ENCODE peak calls at places on chromosomes 6 and 20, in nine cellular contexts. One of them, this sample, is unnamed.

GRCh38 chr6:35377002-35377401 is 34.6 kb downstream of the PPARD start:
- DNase-seq in globus pallidus: no peak
- DNase-seq in NCI-H2081: no peak
- DNase-seq in NCI-H1417 treated with DMSO at 0.1 percent for 48 hours: no peak
- DNase-seq in fibroblast of pulmonary artery: peak; percentile 50
- DNase-seq in mucosa of gallbladder: no peak
- DNase-seq in nucleus accumbens: no peak
- DNase-seq in HuH-7.5: no peak
- DNase-seq in occipital lobe: no peak
- DNase-seq in this sample: no peak

GRCh38 chr6:57243954-57244353 is 21.8 kb upstream of the RAB23 start:
- DNase-seq in nucleus accumbens: no peak
- DNase-seq in NCI-H2081: no peak
- DNase-seq in fibroblast of pulmonary artery: no peak
- DNase-seq in NCI-H1417 treated with DMSO at 0.1 percent for 48 hours: no peak
- DNase-seq in occipital lobe: no peak
- DNase-seq in globus pallidus: no peak
- DNase-seq in HuH-7.5: no peak
- DNase-seq in mucosa of gallbladder: no peak
- DNase-seq in this sample: no peak

GRCh38 chr6:27280540-27281000 is 31.5 kb downstream of the POM121L2 start:
- DNase-seq in globus pallidus: no peak
- DNase-seq in nucleus accumbens: no peak
- DNase-seq in occipital lobe: no peak
- DNase-seq in mucosa of gallbladder: no peak
- DNase-seq in fibroblast of pulmonary artery: no peak
- DNase-seq in HuH-7.5: no peak
- DNase-seq in NCI-H1417 treated with DMSO at 0.1 percent for 48 hours: no peak
- DNase-seq in NCI-H2081: peak; percentile 56
- DNase-seq in this sample: no peak

GRCh38 chr6:12313992-12314589 is 23.9 kb downstream of the EDN1 start:
- DNase-seq in nucleus accumbens: no peak
- DNase-seq in HuH-7.5: no peak
- DNase-seq in fibroblast of pulmonary artery: peak; percentile 69
- DNase-seq in globus pallidus: no peak
- DNase-seq in NCI-H2081: no peak
- DNase-seq in occipital lobe: no peak
- DNase-seq in NCI-H1417 treated with DMSO at 0.1 percent for 48 hours: no peak
- DNase-seq in mucosa of gallbladder: peak; percentile 80
- DNase-seq in this sample: peak; percentile 55

GRCh38 chr20:17059465-17059864 is 167.4 kb upstream of the PCSK2 start:
- DNase-seq in NCI-H1417 treated with DMSO at 0.1 percent for 48 hours: no peak
- DNase-seq in globus pallidus: no peak
- DNase-seq in HuH-7.5: no peak
- DNase-seq in nucleus accumbens: no peak
- DNase-seq in mucosa of gallbladder: no peak
- DNase-seq in NCI-H2081: no peak
- DNase-seq in fibroblast of pulmonary artery: no peak
- DNase-seq in occipital lobe: no peak
- DNase-seq in this sample: no peak

GRCh38 chr6:30570760-30571084 is 520 bp upstream of the ABCF1 start:
- DNase-seq in fibroblast of pulmonary artery: no peak
- DNase-seq in NCI-H2081: no peak
- DNase-seq in NCI-H1417 treated with DMSO at 0.1 percent for 48 hours: no peak
- DNase-seq in HuH-7.5: no peak
- DNase-seq in occipital lobe: no peak
- DNase-seq in mucosa of gallbladder: no peak
- DNase-seq in globus pallidus: no peak
- DNase-seq in nucleus accumbens: no peak
- DNase-seq in this sample: peak; percentile 75

GRCh38 chr6:30922447-30922852 is 8.4 kb downstream of the VARS2 start:
- DNase-seq in NCI-H1417 treated with DMSO at 0.1 percent for 48 hours: no peak
- DNase-seq in occipital lobe: no peak
- DNase-seq in HuH-7.5: no peak
- DNase-seq in nucleus accumbens: no peak
- DNase-seq in globus pallidus: no peak
- DNase-seq in mucosa of gallbladder: no peak
- DNase-seq in fibroblast of pulmonary artery: no peak
- DNase-seq in NCI-H2081: no peak
- DNase-seq in this sample: no peak

GRCh38 chr20:44785768-44786167 is 24.6 kb downstream of the RIMS4 start:
- DNase-seq in fibroblast of pulmonary artery: peak; percentile 7
- DNase-seq in globus pallidus: no peak
- DNase-seq in mucosa of gallbladder: no peak
- DNase-seq in NCI-H2081: peak; percentile 39
- DNase-seq in HuH-7.5: no peak
- DNase-seq in occipital lobe: no peak
- DNase-seq in nucleus accumbens: no peak
- DNase-seq in NCI-H1417 treated with DMSO at 0.1 percent for 48 hours: no peak
- DNase-seq in this sample: no peak

GRCh38 chr20:32685541-32686529 is 12.1 kb upstream of the C20orf203 start:
- DNase-seq in fibroblast of pulmonary artery: peak; percentile 68
- DNase-seq in nucleus accumbens: no peak
- DNase-seq in globus pallidus: no peak
- DNase-seq in HuH-7.5: no peak
- DNase-seq in mucosa of gallbladder: no peak
- DNase-seq in NCI-H1417 treated with DMSO at 0.1 percent for 48 hours: no peak
- DNase-seq in NCI-H2081: no peak
- DNase-seq in occipital lobe: no peak
- DNase-seq in this sample: no peak

GRCh38 chr6:29705389-29706231 is 17.6 kb upstream of the HLA-F start:
- DNase-seq in globus pallidus: peak; percentile 56
- DNase-seq in NCI-H1417 treated with DMSO at 0.1 percent for 48 hours: no peak
- DNase-seq in HuH-7.5: peak; percentile 38
- DNase-seq in NCI-H2081: peak; percentile 42
- DNase-seq in nucleus accumbens: no peak
- DNase-seq in fibroblast of pulmonary artery: peak; percentile 69
- DNase-seq in occipital lobe: peak; percentile 11
- DNase-seq in mucosa of gallbladder: peak; percentile 43
- DNase-seq in this sample: no peak

GRCh38 chr6:116410945-116411623 is 40.3 kb downstream of the DSE start:
- DNase-seq in fibroblast of pulmonary artery: peak; percentile 65
- DNase-seq in mucosa of gallbladder: no peak
- DNase-seq in HuH-7.5: no peak
- DNase-seq in NCI-H2081: no peak
- DNase-seq in occipital lobe: no peak
- DNase-seq in NCI-H1417 treated with DMSO at 0.1 percent for 48 hours: no peak
- DNase-seq in nucleus accumbens: peak; percentile 26
- DNase-seq in globus pallidus: peak; percentile 24
- DNase-seq in this sample: peak; percentile 66

GRCh38 chr6:56714982-56715456 is 72.3 kb upstream of the DST start:
- DNase-seq in globus pallidus: no peak
- DNase-seq in occipital lobe: no peak
- DNase-seq in NCI-H2081: peak; percentile 19
- DNase-seq in NCI-H1417 treated with DMSO at 0.1 percent for 48 hours: no peak
- DNase-seq in HuH-7.5: no peak
- DNase-seq in nucleus accumbens: no peak
- DNase-seq in mucosa of gallbladder: no peak
- DNase-seq in fibroblast of pulmonary artery: peak; percentile 71
- DNase-seq in this sample: no peak

GRCh38 chr6:150140236-150140969 is 2.4 kb upstream of the PPP1R14C start:
- DNase-seq in globus pallidus: no peak
- DNase-seq in NCI-H1417 treated with DMSO at 0.1 percent for 48 hours: no peak
- DNase-seq in occipital lobe: no peak
- DNase-seq in NCI-H2081: no peak
- DNase-seq in fibroblast of pulmonary artery: no peak
- DNase-seq in mucosa of gallbladder: no peak
- DNase-seq in HuH-7.5: no peak
- DNase-seq in nucleus accumbens: no peak
- DNase-seq in this sample: no peak

GRCh38 chr6:180295-180694 is 112.0 kb upstream of the DUSP22 start:
- DNase-seq in NCI-H1417 treated with DMSO at 0.1 percent for 48 hours: no peak
- DNase-seq in occipital lobe: no peak
- DNase-seq in mucosa of gallbladder: no peak
- DNase-seq in globus pallidus: no peak
- DNase-seq in fibroblast of pulmonary artery: no peak
- DNase-seq in HuH-7.5: no peak
- DNase-seq in nucleus accumbens: no peak
- DNase-seq in NCI-H2081: no peak
- DNase-seq in this sample: no peak

GRCh38 chr20:23225407-23226060 is 125.1 kb upstream of the NXT1 start:
- DNase-seq in HuH-7.5: no peak
- DNase-seq in fibroblast of pulmonary artery: peak; percentile 97
- DNase-seq in mucosa of gallbladder: peak; percentile 75
- DNase-seq in NCI-H1417 treated with DMSO at 0.1 percent for 48 hours: no peak
- DNase-seq in occipital lobe: no peak
- DNase-seq in globus pallidus: peak; percentile 26
- DNase-seq in NCI-H2081: no peak
- DNase-seq in nucleus accumbens: no peak
- DNase-seq in this sample: no peak

GRCh38 chr6:142167472-142167871 is 20.4 kb downstream of the VTA1 start:
- DNase-seq in occipital lobe: no peak
- DNase-seq in mucosa of gallbladder: no peak
- DNase-seq in fibroblast of pulmonary artery: peak; percentile 39
- DNase-seq in NCI-H2081: no peak
- DNase-seq in HuH-7.5: no peak
- DNase-seq in nucleus accumbens: no peak
- DNase-seq in NCI-H1417 treated with DMSO at 0.1 percent for 48 hours: no peak
- DNase-seq in globus pallidus: no peak
- DNase-seq in this sample: no peak